ENCODE peak calls at places on chromosomes 4 and X, in ten cellular contexts. One of them, this sample, is unnamed. For H3K4me1, the result is how much of the 10 kb centered on the place peaks cover.

GRCh38 chrX:43998374-43998773 is 25.2 kb upstream of the NDP start:
- DNase-seq in thoracic aorta: no peak
- DNase-seq in stomach: no peak
- DNase-seq in transverse colon: no peak
- DNase-seq in lower lobe of right lung: no peak
- DNase-seq in OCI-LY7: no peak
- DNase-seq in fibroblast of lung: no peak
- DNase-seq in hepatocyte: no peak
- DNase-seq in left lung: no peak
- DNase-seq in spleen: no peak
- DNase-seq in this sample: no peak

GRCh38 chr4:14333616-14334015 is 668.7 kb upstream of the CPEB2 start:
- DNase-seq in hepatocyte: no peak
- DNase-seq in fibroblast of lung: no peak
- DNase-seq in transverse colon: no peak
- DNase-seq in left lung: no peak
- DNase-seq in spleen: no peak
- DNase-seq in stomach: no peak
- DNase-seq in OCI-LY7: no peak
- DNase-seq in lower lobe of right lung: no peak
- DNase-seq in thoracic aorta: no peak
- DNase-seq in this sample: no peak

GRCh38 chr4:472881-473574 is 25.9 kb downstream of the ZNF721 start:
- DNase-seq in fibroblast of lung: peak
- DNase-seq in hepatocyte: no peak
- DNase-seq in thoracic aorta: no peak
- DNase-seq in lower lobe of right lung: no peak
- DNase-seq in stomach: no peak
- DNase-seq in transverse colon: no peak
- DNase-seq in spleen: no peak
- DNase-seq in left lung: no peak
- DNase-seq in OCI-LY7: peak
- DNase-seq in this sample: no peak

GRCh38 chr4:84673475-84674230 is 90.7 kb downstream of the CDS1 start:
- DNase-seq in fibroblast of lung: peak
- DNase-seq in lower lobe of right lung: no peak
- DNase-seq in spleen: no peak
- DNase-seq in stomach: no peak
- DNase-seq in left lung: no peak
- DNase-seq in hepatocyte: no peak
- DNase-seq in thoracic aorta: no peak
- DNase-seq in transverse colon: no peak
- DNase-seq in OCI-LY7: no peak
- DNase-seq in this sample: no peak

GRCh38 chr4:138650917-138651564 is 364.5 kb upstream of the NOCT start:
- DNase-seq in left lung: no peak
- DNase-seq in transverse colon: no peak
- DNase-seq in fibroblast of lung: peak
- DNase-seq in stomach: no peak
- DNase-seq in lower lobe of right lung: no peak
- DNase-seq in thoracic aorta: no peak
- DNase-seq in spleen: no peak
- DNase-seq in hepatocyte: peak
- DNase-seq in OCI-LY7: no peak
- DNase-seq in this sample: no peak

GRCh38 chr4:5706486-5707290 is 1.7 kb downstream of the EVC2 start:
- DNase-seq in transverse colon: no peak
- DNase-seq in OCI-LY7: no peak
- DNase-seq in thoracic aorta: no peak
- DNase-seq in fibroblast of lung: no peak
- DNase-seq in hepatocyte: no peak
- DNase-seq in left lung: no peak
- DNase-seq in stomach: no peak
- DNase-seq in spleen: no peak
- DNase-seq in lower lobe of right lung: no peak
- DNase-seq in this sample: no peak

GRCh38 chr4:89829470-89830138 is 7.4 kb downstream of the SNCA start:
- DNase-seq in lower lobe of right lung: peak
- DNase-seq in stomach: no peak
- DNase-seq in OCI-LY7: peak
- DNase-seq in fibroblast of lung: peak
- DNase-seq in hepatocyte: no peak
- DNase-seq in thoracic aorta: no peak
- DNase-seq in spleen: no peak
- DNase-seq in left lung: peak
- DNase-seq in transverse colon: peak
- DNase-seq in this sample: no peak

GRCh38 chrX:139015627-139016026 is 304.1 kb upstream of the FGF13 start:
- DNase-seq in lower lobe of right lung: no peak
- DNase-seq in stomach: no peak
- DNase-seq in fibroblast of lung: no peak
- DNase-seq in thoracic aorta: no peak
- DNase-seq in transverse colon: no peak
- DNase-seq in hepatocyte: no peak
- DNase-seq in OCI-LY7: no peak
- DNase-seq in spleen: no peak
- DNase-seq in left lung: no peak
- DNase-seq in this sample: no peak

GRCh38 chrX:16851421-16851820 is 18.7 kb downstream of the RBBP7 start:
- DNase-seq in transverse colon: no peak
- DNase-seq in left lung: no peak
- DNase-seq in lower lobe of right lung: no peak
- DNase-seq in thoracic aorta: no peak
- DNase-seq in OCI-LY7: no peak
- DNase-seq in hepatocyte: no peak
- DNase-seq in fibroblast of lung: no peak
- DNase-seq in stomach: no peak
- DNase-seq in spleen: no peak
- DNase-seq in this sample: no peak

GRCh38 chr4:8867624-8868320 is 3.9 kb downstream of the HMX1 start:
- DNase-seq in stomach: no peak
- DNase-seq in OCI-LY7: no peak
- DNase-seq in left lung: no peak
- DNase-seq in fibroblast of lung: no peak
- DNase-seq in spleen: no peak
- DNase-seq in thoracic aorta: no peak
- DNase-seq in hepatocyte: no peak
- DNase-seq in lower lobe of right lung: no peak
- DNase-seq in transverse colon: no peak
- DNase-seq in this sample: no peak
- TF ChIP-seq CTCF in stomach: no peak
- TF ChIP-seq CTCF in OCI-LY7: no peak
- TF ChIP-seq CTCF in left lung: no peak
- TF ChIP-seq CTCF in fibroblast of lung: no peak
- TF ChIP-seq CTCF in spleen: no peak
- TF ChIP-seq CTCF in thoracic aorta: no peak
- TF ChIP-seq CTCF in hepatocyte: no peak
- TF ChIP-seq CTCF in lower lobe of right lung: no peak
- TF ChIP-seq CTCF in transverse colon: no peak
- TF ChIP-seq CTCF in this sample: no peak

DNA sequence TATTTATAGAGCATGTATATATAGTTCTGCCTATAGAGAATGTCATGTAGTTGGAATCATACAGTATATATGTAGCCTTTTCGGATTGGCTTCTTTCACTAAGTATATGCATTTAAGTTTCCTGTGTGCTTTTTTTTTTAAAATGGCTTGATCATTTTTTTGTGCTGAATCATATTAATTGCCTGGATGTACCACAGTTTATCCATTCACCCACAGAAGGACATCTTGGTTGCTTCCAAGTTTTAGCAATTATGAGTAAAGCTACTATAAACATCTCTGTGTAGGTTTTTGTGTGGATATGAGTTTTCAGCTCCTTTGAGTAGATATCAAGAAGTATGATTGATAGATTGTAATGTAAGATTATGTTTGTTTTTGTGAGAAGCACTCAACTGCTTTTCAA is 23.8 kb downstream of the PTTG2 start:
- DNase-seq in spleen: no peak
- DNase-seq in stomach: no peak
- DNase-seq in hepatocyte: no peak
- DNase-seq in lower lobe of right lung: no peak
- DNase-seq in transverse colon: no peak
- DNase-seq in fibroblast of lung: peak
- DNase-seq in OCI-LY7: no peak
- DNase-seq in thoracic aorta: no peak
- DNase-seq in left lung: no peak
- DNase-seq in this sample: no peak
- H3K4me1 ChIP-seq in spleen: under half
- H3K4me1 ChIP-seq in stomach: under half
- H3K4me1 ChIP-seq in hepatocyte: under half
- H3K4me1 ChIP-seq in lower lobe of right lung: under half
- H3K4me1 ChIP-seq in transverse colon: under half
- H3K4me1 ChIP-seq in fibroblast of lung: under half
- H3K4me1 ChIP-seq in OCI-LY7: half or more
- H3K4me1 ChIP-seq in thoracic aorta: under half
- H3K4me1 ChIP-seq in left lung: under half
- H3K4me1 ChIP-seq in this sample: under half

GRCh38 chr4:109821186-109821585 is 5.6 kb downstream of the GAR1 start:
- DNase-seq in fibroblast of lung: no peak
- DNase-seq in lower lobe of right lung: no peak
- DNase-seq in thoracic aorta: no peak
- DNase-seq in spleen: no peak
- DNase-seq in hepatocyte: no peak
- DNase-seq in left lung: no peak
- DNase-seq in OCI-LY7: no peak
- DNase-seq in stomach: no peak
- DNase-seq in transverse colon: no peak
- DNase-seq in this sample: no peak

GRCh38 chr4:109827672-109828071 is at the start of gene RRH:
- DNase-seq in stomach: no peak
- DNase-seq in left lung: no peak
- DNase-seq in lower lobe of right lung: no peak
- DNase-seq in OCI-LY7: no peak
- DNase-seq in hepatocyte: no peak
- DNase-seq in thoracic aorta: no peak
- DNase-seq in transverse colon: no peak
- DNase-seq in spleen: no peak
- DNase-seq in fibroblast of lung: no peak
- DNase-seq in this sample: no peak

GRCh38 chr4:109826719-109827118 is 1.1 kb upstream of the RRH start:
- DNase-seq in thoracic aorta: no peak
- DNase-seq in stomach: no peak
- DNase-seq in lower lobe of right lung: no peak
- DNase-seq in hepatocyte: peak
- DNase-seq in OCI-LY7: peak
- DNase-seq in transverse colon: no peak
- DNase-seq in fibroblast of lung: peak
- DNase-seq in spleen: no peak
- DNase-seq in left lung: no peak
- DNase-seq in this sample: no peak
- TF ChIP-seq CTCF in thoracic aorta: peak
- TF ChIP-seq CTCF in stomach: no peak
- TF ChIP-seq CTCF in lower lobe of right lung: peak
- TF ChIP-seq CTCF in hepatocyte: peak
- TF ChIP-seq CTCF in OCI-LY7: peak
- TF ChIP-seq CTCF in transverse colon: peak
- TF ChIP-seq CTCF in fibroblast of lung: no peak
- TF ChIP-seq CTCF in spleen: peak
- TF ChIP-seq CTCF in left lung: peak
- TF ChIP-seq CTCF in this sample: peak

GRCh38 chrX:136662976-136663375 is 15.0 kb downstream of the CD40LG start:
- DNase-seq in thoracic aorta: no peak
- DNase-seq in spleen: no peak
- DNase-seq in stomach: no peak
- DNase-seq in hepatocyte: no peak
- DNase-seq in left lung: no peak
- DNase-seq in OCI-LY7: no peak
- DNase-seq in fibroblast of lung: no peak
- DNase-seq in transverse colon: no peak
- DNase-seq in lower lobe of right lung: no peak
- DNase-seq in this sample: no peak
- H3K4me1 ChIP-seq in thoracic aorta: under half
- H3K4me1 ChIP-seq in spleen: under half
- H3K4me1 ChIP-seq in stomach: under half
- H3K4me1 ChIP-seq in hepatocyte: under half
- H3K4me1 ChIP-seq in left lung: under half
- H3K4me1 ChIP-seq in OCI-LY7: under half
- H3K4me1 ChIP-seq in fibroblast of lung: under half
- H3K4me1 ChIP-seq in transverse colon: under half
- H3K4me1 ChIP-seq in lower lobe of right lung: under half
- H3K4me1 ChIP-seq in this sample: under half

GRCh38 chr4:106367072-106367471 is 1.5 kb downstream of the GIMD1 start:
- DNase-seq in stomach: no peak
- DNase-seq in transverse colon: no peak
- DNase-seq in spleen: no peak
- DNase-seq in left lung: no peak
- DNase-seq in OCI-LY7: no peak
- DNase-seq in lower lobe of right lung: no peak
- DNase-seq in thoracic aorta: no peak
- DNase-seq in fibroblast of lung: no peak
- DNase-seq in hepatocyte: no peak
- DNase-seq in this sample: no peak

GRCh38 chr4:106371166-106371565 is 2.6 kb upstream of the GIMD1 start:
- DNase-seq in stomach: no peak
- DNase-seq in transverse colon: no peak
- DNase-seq in spleen: no peak
- DNase-seq in fibroblast of lung: no peak
- DNase-seq in hepatocyte: no peak
- DNase-seq in thoracic aorta: no peak
- DNase-seq in left lung: no peak
- DNase-seq in lower lobe of right lung: no peak
- DNase-seq in OCI-LY7: no peak
- DNase-seq in this sample: no peak

GRCh38 chr4:106370214-106370613 is 1.6 kb upstream of the GIMD1 start:
- DNase-seq in lower lobe of right lung: no peak
- DNase-seq in fibroblast of lung: no peak
- DNase-seq in spleen: no peak
- DNase-seq in transverse colon: no peak
- DNase-seq in left lung: no peak
- DNase-seq in OCI-LY7: no peak
- DNase-seq in stomach: no peak
- DNase-seq in thoracic aorta: no peak
- DNase-seq in hepatocyte: no peak
- DNase-seq in this sample: no peak

GRCh38 chr4:106368678-106369077 is at the start of gene GIMD1:
- DNase-seq in fibroblast of lung: no peak
- DNase-seq in hepatocyte: no peak
- DNase-seq in transverse colon: no peak
- DNase-seq in stomach: no peak
- DNase-seq in left lung: no peak
- DNase-seq in lower lobe of right lung: no peak
- DNase-seq in OCI-LY7: no peak
- DNase-seq in thoracic aorta: no peak
- DNase-seq in spleen: no peak
- DNase-seq in this sample: no peak

GRCh38 chr4:106369456-106370060 is 980 bp upstream of the GIMD1 start:
- DNase-seq in transverse colon: no peak
- DNase-seq in fibroblast of lung: peak
- DNase-seq in hepatocyte: peak
- DNase-seq in stomach: no peak
- DNase-seq in thoracic aorta: no peak
- DNase-seq in OCI-LY7: peak
- DNase-seq in left lung: no peak
- DNase-seq in spleen: no peak
- DNase-seq in lower lobe of right lung: no peak
- DNase-seq in this sample: no peak
- TF ChIP-seq CTCF in transverse colon: peak
- TF ChIP-seq CTCF in fibroblast of lung: peak
- TF ChIP-seq CTCF in hepatocyte: peak
- TF ChIP-seq CTCF in stomach: no peak
- TF ChIP-seq CTCF in thoracic aorta: peak
- TF ChIP-seq CTCF in OCI-LY7: peak
- TF ChIP-seq CTCF in left lung: peak
- TF ChIP-seq CTCF in spleen: peak
- TF ChIP-seq CTCF in lower lobe of right lung: peak
- TF ChIP-seq CTCF in this sample: peak